ENCODE peak calls at places on chromosome 4, in six cellular contexts. E is SJCRH30, L is psoas muscle, V is Peyer's patch, X is mucosa of descending colon, A is right atrium auricular region. C is an unnamed sample.

GRCh38 chr4:156362581-156362980 is 408.9 kb upstream of the CTSO start:
- DNase-seq in E (no peak), L (no peak), V (no peak), X (no peak), A (no peak), C (no peak)

GRCh38 chr4:148961526-148961925 is 519.3 kb upstream of the NR3C2 start:
- DNase-seq in E (no peak), L (no peak), V (no peak), X (no peak), A (no peak), C (no peak)

GRCh38 chr4:189511581-189511980 is 429.1 kb upstream of the FRG1 start:
- DNase-seq in E (no peak), L (no peak), V (no peak), X (no peak), A (no peak), C (no peak)

GRCh38 chr4:103046416-103047290 is 27.1 kb upstream of the SLC9B1 start:
- DNase-seq in E (peak; percentile 46), L (no peak), V (no peak), X (no peak), A (no peak), C (no peak)

GRCh38 chr4:152936446-152937279 is 540 bp downstream of the FHDC1 start:
- DNase-seq in E (peak; percentile 46), L (peak; percentile 57), V (no peak), X (peak; percentile 77), A (no peak), C (peak; percentile 68)

GRCh38 chr4:140291259-140291658 is 82.2 kb upstream of the SCOC start:
- DNase-seq in E (no peak), L (no peak), V (no peak), X (no peak), A (no peak), C (no peak)

GRCh38 chr4:83771113-83771705 is 235.3 kb downstream of the GPAT3 start:
- DNase-seq in E (peak; percentile 61), L (no peak), V (no peak), X (no peak), A (no peak), C (peak; percentile 59)

GRCh38 chr4:20760053-20760452 is 59.8 kb downstream of the PACRGL start:
- DNase-seq in E (peak; percentile 16), L (no peak), V (no peak), X (no peak), A (no peak), C (no peak)

GRCh38 chr4:169716677-169717076 is 41.1 kb downstream of the HPF1 start:
- DNase-seq in E (no peak), L (no peak), V (no peak), X (no peak), A (no peak), C (no peak)

GRCh38 chr4:56575820-56576429 is 70.3 kb downstream of the ARL9 start:
- DNase-seq in E (peak; percentile 18), L (no peak), V (no peak), X (no peak), A (no peak), C (no peak)

GRCh38 chr4:128663325-128663724 is 146.2 kb upstream of the JADE1 start:
- DNase-seq in E (peak; percentile 8), L (no peak), V (peak; percentile 33), X (no peak), A (no peak), C (no peak)

GRCh38 chr4:186942745-186943606 is 219.3 kb upstream of the FAT1 start:
- DNase-seq in E (peak; percentile 70), L (no peak), V (no peak), X (no peak), A (no peak), C (peak; percentile 21)

GRCh38 chr4:5165419-5166369 is 114.4 kb downstream of the STK32B start:
- DNase-seq in E (peak; percentile 58), L (no peak), V (no peak), X (no peak), A (no peak), C (no peak)

GRCh38 chr4:65791807-65792308 is 121.6 kb upstream of the EPHA5 start:
- DNase-seq in E (peak; percentile 65), L (no peak), V (no peak), X (no peak), A (no peak), C (no peak)

GRCh38 chr4:687975-688694 is 816 bp downstream of the SLC49A3 start:
- DNase-seq in E (no peak), L (peak; percentile 62), V (no peak), X (peak; percentile 57), A (no peak), C (peak; percentile 50)

GRCh38 chr4:686371-687040 is 2.4 kb downstream of the SLC49A3 start:
- DNase-seq in E (no peak), L (peak; percentile 65), V (no peak), X (peak; percentile 59), A (no peak), C (peak; percentile 65)

GRCh38 chr4:688695-689497 is at the start of gene SLC49A3:
- DNase-seq in E (no peak), L (peak; percentile 61), V (no peak), X (peak; percentile 61), A (no peak), C (peak; percentile 80)

GRCh38 chr4:685681-686218 is 3.2 kb downstream of the SLC49A3 start:
- DNase-seq in E (no peak), L (peak; percentile 56), V (no peak), X (no peak), A (no peak), C (peak; percentile 52)

DNA sequence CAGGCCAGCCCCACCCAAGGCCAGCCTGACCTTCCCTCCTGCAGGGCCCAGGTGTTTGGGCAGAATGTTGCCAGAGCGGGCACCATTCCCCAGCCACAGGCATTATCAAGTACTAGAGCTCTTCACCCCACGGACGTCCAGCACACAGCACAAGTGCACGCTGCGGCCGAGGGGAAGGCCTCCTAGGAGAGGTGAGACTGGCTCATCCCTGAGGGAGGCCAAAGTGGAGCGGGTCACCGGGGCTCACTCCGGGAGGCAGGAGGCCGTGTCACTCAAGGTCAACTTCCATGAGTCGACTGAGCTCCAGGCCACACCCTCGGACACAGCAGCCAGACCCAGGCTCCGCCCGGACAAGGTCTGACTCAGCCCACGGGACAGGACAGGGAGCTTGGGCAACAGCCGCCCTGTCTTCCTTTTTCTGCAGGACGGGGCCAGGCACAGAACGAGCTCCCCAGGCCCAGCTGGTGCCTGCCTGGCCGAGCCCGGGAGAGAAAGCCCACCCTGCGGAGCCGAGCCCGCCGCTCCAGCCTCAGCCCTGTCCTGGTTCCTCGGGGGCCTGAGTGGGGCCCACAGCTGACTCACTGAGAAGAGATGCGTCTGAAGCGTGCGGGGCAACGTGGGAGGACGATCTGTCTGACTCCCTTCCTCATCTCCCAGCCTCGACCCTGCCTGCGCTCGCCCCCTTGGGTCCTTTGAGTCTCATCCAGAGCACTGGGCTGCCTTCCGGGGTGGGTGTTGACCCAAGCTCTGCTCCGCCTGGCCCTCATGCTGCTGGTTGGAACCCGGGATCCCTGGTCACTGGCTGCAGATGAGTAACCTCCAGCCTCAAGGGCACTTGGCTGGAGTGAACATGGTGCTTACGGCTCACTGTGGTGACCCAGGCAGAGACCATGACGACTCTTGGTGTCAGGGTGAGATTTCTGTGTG is 1.6 kb downstream of the SLC49A3 start:
- DNase-seq in E (peak; percentile 70), L (peak; percentile 97), V (peak; percentile 54), X (peak; percentile 90), A (peak; percentile 97), C (peak; percentile 96)
- H3K4me1 ChIP-seq in E (peaks cover 15% of the 10 kb centered on the region), L (peaks cover 16% of the 10 kb centered on the region), V (peaks cover 49% of the 10 kb centered on the region), X (peaks cover 49% of the 10 kb centered on the region), A (peaks cover 51% of the 10 kb centered on the region), C (peaks cover 9% of the 10 kb centered on the region)

GRCh38 chr4:74537459-74537858 is 92.5 kb downstream of the AREG start:
- DNase-seq in E (no peak), L (no peak), V (no peak), X (no peak), A (no peak), C (no peak)

GRCh38 chr4:74536557-74536956 is 91.6 kb downstream of the AREG start:
- DNase-seq in E (no peak), L (no peak), V (no peak), X (no peak), A (no peak), C (no peak)

GRCh38 chr4:74541611-74542177 is 96.8 kb downstream of the AREG start:
- DNase-seq in E (no peak), L (no peak), V (no peak), X (peak; percentile 24), A (no peak), C (no peak)

GRCh38 chr4:74540193-74540592 is 95.3 kb downstream of the AREG start:
- DNase-seq in E (no peak), L (no peak), V (no peak), X (no peak), A (no peak), C (no peak)

GRCh38 chr4:74539043-74539790 is 94.3 kb downstream of the AREG start:
- DNase-seq in E (no peak), L (no peak), V (no peak), X (no peak), A (no peak), C (no peak)
- H3K4me1 ChIP-seq in E (no peaks in the 10 kb centered on the region), L (no peaks in the 10 kb centered on the region), V (peaks cover 33% of the 10 kb centered on the region), X (peaks cover 29% of the 10 kb centered on the region), A (peaks cover 13% of the 10 kb centered on the region), C (no peaks in the 10 kb centered on the region)

GRCh38 chr4:6180841-6181631 is 19.3 kb downstream of the JAKMIP1 start:
- DNase-seq in E (no peak), L (no peak), V (peak; percentile 18), X (no peak), A (no peak), C (no peak)

GRCh38 chr4:6175426-6175825 is 24.9 kb downstream of the JAKMIP1 start:
- DNase-seq in E (no peak), L (no peak), V (no peak), X (no peak), A (no peak), C (no peak)

GRCh38 chr4:6179362-6179761 is 21.0 kb downstream of the JAKMIP1 start:
- DNase-seq in E (no peak), L (no peak), V (no peak), X (no peak), A (no peak), C (no peak)

GRCh38 chr4:6177587-6178197 is 22.7 kb downstream of the JAKMIP1 start:
- DNase-seq in E (peak; percentile 29), L (no peak), V (peak; percentile 37), X (no peak), A (no peak), C (peak; percentile 72)

DNA sequence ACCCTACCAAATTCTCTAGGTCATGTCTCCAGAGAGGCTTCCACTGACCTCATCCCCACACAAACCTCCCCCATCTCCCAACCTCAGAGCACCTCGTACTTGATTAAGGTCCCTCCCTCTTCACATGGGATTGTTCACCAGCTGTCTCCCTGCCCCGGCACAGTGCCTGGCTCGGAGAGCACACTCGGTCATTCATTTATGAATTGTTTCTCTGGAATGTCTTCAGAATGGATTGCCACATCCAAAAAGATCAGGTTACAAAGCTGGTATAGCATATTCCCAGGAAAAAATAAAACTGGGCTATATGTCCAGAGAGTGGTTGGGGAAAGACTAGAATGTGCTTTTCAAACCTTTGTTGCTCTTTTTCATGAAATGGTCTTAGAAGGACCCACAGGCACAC is 21.6 kb downstream of the JAKMIP1 start:
- DNase-seq in E (no peak), L (no peak), V (no peak), X (no peak), A (no peak), C (no peak)
- H3K4me1 ChIP-seq in E (peaks cover 1% of the 10 kb centered on the region), L (no peaks in the 10 kb centered on the region), V (no peaks in the 10 kb centered on the region), X (no peaks in the 10 kb centered on the region), A (no peaks in the 10 kb centered on the region), C (no peaks in the 10 kb centered on the region)

DNA sequence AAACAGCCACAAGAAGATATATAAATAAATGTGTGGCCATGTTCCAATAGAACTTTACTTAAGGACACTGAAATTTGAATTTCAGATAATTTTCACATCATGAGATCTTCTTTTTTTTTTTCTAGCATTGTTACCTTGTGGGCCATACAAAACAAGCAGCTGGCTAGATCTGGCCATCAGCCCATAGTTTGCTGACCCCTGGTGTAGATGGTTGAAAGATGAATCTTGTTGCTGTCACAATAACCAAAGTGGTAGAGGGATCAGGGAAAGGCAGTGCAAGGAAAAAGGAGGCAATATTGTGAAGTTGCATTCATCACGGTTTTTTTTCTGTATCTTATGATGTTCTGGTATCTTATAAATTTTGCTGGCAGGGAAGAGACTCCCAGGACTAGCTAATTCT is 46.6 kb downstream of the RASGEF1B start:
- DNase-seq in E (no peak), L (no peak), V (no peak), X (no peak), A (no peak), C (no peak)
- H3K4me1 ChIP-seq in E (peaks cover 3% of the 10 kb centered on the region), L (no peaks in the 10 kb centered on the region), V (peaks cover 9% of the 10 kb centered on the region), X (peaks cover 21% of the 10 kb centered on the region), A (no peaks in the 10 kb centered on the region), C (no peaks in the 10 kb centered on the region)